ENCODE peak calls at places on chromosomes 5 and 9, in six cellular contexts. One of them, this sample, is unnamed.

GRCh38 chr9:121703014-121703734 is 51.7 kb downstream of the DAB2IP start:
- DNase-seq in GM12891: no peak
- DNase-seq in heart left ventricle: no peak
- DNase-seq in HCT116: no peak
- DNase-seq in GM12878: no peak
- DNase-seq in suprapubic skin: no peak
- DNase-seq in this sample: no peak

GRCh38 chr5:83277953-83278352 is 193.6 kb upstream of the VCAN start:
- DNase-seq in suprapubic skin: no peak
- DNase-seq in GM12878: no peak
- DNase-seq in heart left ventricle: no peak
- DNase-seq in GM12891: no peak
- DNase-seq in HCT116: no peak
- DNase-seq in this sample: no peak

GRCh38 chr9:96523429-96523828 is 73.5 kb downstream of the HABP4 start:
- DNase-seq in HCT116: no peak
- DNase-seq in GM12878: no peak
- DNase-seq in suprapubic skin: no peak
- DNase-seq in heart left ventricle: peak; percentile 61
- DNase-seq in GM12891: no peak
- DNase-seq in this sample: peak; percentile 68

GRCh38 chr5:138724470-138725146 is 28.6 kb upstream of the CTNNA1 start:
- DNase-seq in heart left ventricle: peak; percentile 55
- DNase-seq in GM12891: no peak
- DNase-seq in GM12878: no peak
- DNase-seq in HCT116: no peak
- DNase-seq in suprapubic skin: peak; percentile 67
- DNase-seq in this sample: no peak

GRCh38 chr5:20276061-20276958 is 288.3 kb upstream of the CDH18 start:
- DNase-seq in HCT116: no peak
- DNase-seq in GM12891: no peak
- DNase-seq in heart left ventricle: no peak
- DNase-seq in suprapubic skin: no peak
- DNase-seq in GM12878: no peak
- DNase-seq in this sample: no peak

GRCh38 chr5:142215915-142216681 is 107.5 kb downstream of the NDFIP1 start:
- DNase-seq in suprapubic skin: peak; percentile 72
- DNase-seq in GM12878: no peak
- DNase-seq in heart left ventricle: peak; percentile 72
- DNase-seq in HCT116: peak; percentile 66
- DNase-seq in GM12891: no peak
- DNase-seq in this sample: peak; percentile 78

GRCh38 chr5:120644516-120644915 is 180.4 kb downstream of the PRR16 start:
- DNase-seq in GM12891: no peak
- DNase-seq in heart left ventricle: no peak
- DNase-seq in HCT116: no peak
- DNase-seq in GM12878: no peak
- DNase-seq in suprapubic skin: no peak
- DNase-seq in this sample: no peak

GRCh38 chr5:10631597-10631996 is 67.7 kb downstream of the ANKRD33B start:
- DNase-seq in suprapubic skin: no peak
- DNase-seq in HCT116: no peak
- DNase-seq in GM12891: no peak
- DNase-seq in heart left ventricle: no peak
- DNase-seq in GM12878: no peak
- DNase-seq in this sample: no peak

GRCh38 chr9:135926402-135927194 is 19.3 kb upstream of the CAMSAP1 start:
- DNase-seq in GM12878: no peak
- DNase-seq in GM12891: no peak
- DNase-seq in HCT116: peak; percentile 90
- DNase-seq in suprapubic skin: no peak
- DNase-seq in heart left ventricle: peak; percentile 47
- DNase-seq in this sample: no peak

GRCh38 chr9:116700279-116700678 is 13.2 kb downstream of the TRIM32 start:
- DNase-seq in heart left ventricle: no peak
- DNase-seq in GM12878: no peak
- DNase-seq in GM12891: no peak
- DNase-seq in HCT116: no peak
- DNase-seq in suprapubic skin: no peak
- DNase-seq in this sample: no peak

GRCh38 chr5:132259061-132259851 is 1.8 kb downstream of the PDLIM4 start:
- DNase-seq in HCT116: no peak
- DNase-seq in suprapubic skin: peak; percentile 87
- DNase-seq in GM12878: no peak
- DNase-seq in GM12891: no peak
- DNase-seq in heart left ventricle: peak; percentile 73
- DNase-seq in this sample: peak; percentile 52

GRCh38 chr5:93990504-93991085 is 249.2 kb upstream of the POU5F2 start:
- DNase-seq in HCT116: no peak
- DNase-seq in heart left ventricle: no peak
- DNase-seq in GM12891: no peak
- DNase-seq in GM12878: no peak
- DNase-seq in suprapubic skin: no peak
- DNase-seq in this sample: no peak

GRCh38 chr9:38022203-38022602 is 46.8 kb downstream of the SHB start:
- DNase-seq in heart left ventricle: no peak
- DNase-seq in GM12891: no peak
- DNase-seq in suprapubic skin: no peak
- DNase-seq in HCT116: no peak
- DNase-seq in GM12878: no peak
- DNase-seq in this sample: no peak

GRCh38 chr9:122991370-122991830 is 42.1 kb upstream of the GPR21 start:
- DNase-seq in suprapubic skin: no peak
- DNase-seq in HCT116: peak; percentile 31
- DNase-seq in GM12878: peak; percentile 23
- DNase-seq in heart left ventricle: no peak
- DNase-seq in GM12891: peak; percentile 12
- DNase-seq in this sample: no peak

GRCh38 chr9:106953166-106953565 is 90.2 kb downstream of the ZNF462 start:
- DNase-seq in GM12891: no peak
- DNase-seq in HCT116: no peak
- DNase-seq in GM12878: no peak
- DNase-seq in suprapubic skin: no peak
- DNase-seq in heart left ventricle: no peak
- DNase-seq in this sample: no peak

DNA sequence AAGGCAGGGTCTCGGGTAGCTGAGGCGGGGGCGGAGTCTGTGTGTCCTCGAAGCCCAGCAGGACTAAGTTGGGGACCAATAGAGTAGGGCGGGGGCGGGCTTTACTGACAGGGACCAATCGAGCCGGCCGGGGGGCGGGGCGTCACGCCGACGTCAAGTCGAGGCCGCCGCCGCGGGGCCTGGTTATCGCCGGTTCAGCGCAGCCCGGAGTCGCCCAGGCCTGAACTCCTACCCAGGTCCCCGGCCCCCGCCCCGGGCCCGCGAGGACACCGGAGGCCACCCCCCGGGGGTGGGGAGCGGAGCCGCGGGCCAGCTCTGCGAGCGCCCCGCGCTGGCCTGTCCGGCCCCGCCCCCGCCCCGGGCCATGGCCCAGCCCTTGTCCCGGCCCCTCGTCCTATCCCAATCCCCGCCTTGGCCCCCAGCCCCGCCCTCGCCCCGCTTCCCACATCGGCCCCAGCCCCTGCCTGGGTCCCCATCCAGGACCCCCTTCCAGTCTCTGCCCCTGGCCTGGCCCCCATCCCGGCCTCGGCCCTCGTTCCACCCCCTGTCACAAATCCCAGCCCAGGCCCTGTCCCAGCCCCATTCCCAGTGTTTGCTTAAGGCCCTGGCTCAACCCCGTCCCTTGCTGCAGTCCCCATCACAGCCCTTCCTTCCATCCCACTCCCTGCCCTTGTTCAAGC is at the start of gene TMEM8B:
- DNase-seq in GM12891: peak; percentile 92
- DNase-seq in suprapubic skin: peak; percentile 99
- DNase-seq in GM12878: no peak
- DNase-seq in heart left ventricle: peak; percentile 99
- DNase-seq in HCT116: peak; percentile 76
- DNase-seq in this sample: peak; percentile 99
- TF ChIP-seq POLR2A in GM12891: no peak
- TF ChIP-seq POLR2A in suprapubic skin: no peak
- TF ChIP-seq POLR2A in GM12878: peak; percentile 76
- TF ChIP-seq POLR2A in heart left ventricle: peak; percentile 57
- TF ChIP-seq POLR2A in HCT116: no peak
- TF ChIP-seq POLR2A in this sample: peak; percentile 62

DNA sequence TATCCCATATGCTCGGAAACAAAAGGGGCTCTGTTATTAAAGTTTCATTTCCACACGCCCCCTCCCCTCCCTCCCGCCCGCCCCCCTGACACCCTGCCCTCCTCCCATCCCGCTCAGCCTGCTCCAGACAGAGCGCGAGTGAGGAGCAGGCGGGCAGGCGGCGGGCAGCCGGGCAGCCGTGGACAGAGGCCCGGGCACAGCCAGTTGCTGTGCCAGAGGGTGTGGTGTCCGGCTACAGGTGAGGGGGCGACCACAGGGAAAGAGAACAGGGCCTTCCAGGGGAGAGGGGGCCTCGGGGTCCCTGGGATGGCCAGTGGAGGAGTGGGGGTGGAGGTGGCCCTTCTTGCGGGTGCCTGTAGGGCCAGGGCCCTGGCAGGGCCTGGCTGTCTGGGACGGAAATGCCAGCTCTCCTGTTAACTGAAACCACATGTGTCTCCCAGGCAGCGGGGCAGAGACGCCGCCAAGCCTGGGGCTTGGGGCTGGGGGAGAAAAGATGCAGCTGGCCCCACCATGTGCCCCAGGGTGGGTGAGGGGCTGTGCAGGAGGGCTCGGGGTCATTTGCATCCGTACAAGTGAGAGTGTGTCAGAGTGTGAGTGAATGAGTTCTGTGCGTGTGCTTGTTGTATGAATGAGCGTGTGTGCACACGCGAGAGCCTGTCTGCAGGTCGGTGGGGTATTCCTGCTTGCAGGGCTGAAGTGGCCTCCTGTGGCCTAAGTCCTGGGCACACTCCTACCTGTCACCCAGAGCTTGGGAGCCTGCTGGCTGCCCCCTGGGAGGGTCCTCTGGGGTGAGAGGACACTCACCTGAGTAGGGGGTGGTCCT is 39.3 kb upstream of the SYNPO start:
- DNase-seq in GM12878: no peak
- DNase-seq in heart left ventricle: peak; percentile 26
- DNase-seq in HCT116: no peak
- DNase-seq in suprapubic skin: no peak
- DNase-seq in GM12891: no peak
- DNase-seq in this sample: no peak
- TF ChIP-seq POLR2A in GM12878: no peak
- TF ChIP-seq POLR2A in heart left ventricle: no peak
- TF ChIP-seq POLR2A in HCT116: no peak
- TF ChIP-seq POLR2A in suprapubic skin: no peak
- TF ChIP-seq POLR2A in GM12891: no peak
- TF ChIP-seq POLR2A in this sample: no peak

GRCh38 chr9:130891699-130892502 is 4.7 kb downstream of the QRFP start:
- DNase-seq in GM12891: no peak
- DNase-seq in suprapubic skin: no peak
- DNase-seq in HCT116: no peak
- DNase-seq in GM12878: no peak
- DNase-seq in heart left ventricle: no peak
- DNase-seq in this sample: no peak

GRCh38 chr9:130892503-130893249 is 3.9 kb downstream of the QRFP start:
- DNase-seq in GM12878: no peak
- DNase-seq in GM12891: no peak
- DNase-seq in heart left ventricle: no peak
- DNase-seq in suprapubic skin: no peak
- DNase-seq in HCT116: no peak
- DNase-seq in this sample: no peak

GRCh38 chr9:130894546-130894945 is 2.1 kb downstream of the QRFP start:
- DNase-seq in GM12878: no peak
- DNase-seq in heart left ventricle: no peak
- DNase-seq in HCT116: no peak
- DNase-seq in suprapubic skin: no peak
- DNase-seq in GM12891: no peak
- DNase-seq in this sample: no peak

GRCh38 chr9:130895038-130895437 is 1.6 kb downstream of the QRFP start:
- DNase-seq in GM12891: no peak
- DNase-seq in GM12878: no peak
- DNase-seq in HCT116: no peak
- DNase-seq in heart left ventricle: no peak
- DNase-seq in suprapubic skin: no peak
- DNase-seq in this sample: no peak

GRCh38 chr9:130893250-130894101 is 3.1 kb downstream of the QRFP start:
- DNase-seq in heart left ventricle: peak; percentile 63
- DNase-seq in HCT116: no peak
- DNase-seq in GM12878: no peak
- DNase-seq in GM12891: no peak
- DNase-seq in suprapubic skin: no peak
- DNase-seq in this sample: peak; percentile 30
- TF ChIP-seq POLR2A in heart left ventricle: no peak
- TF ChIP-seq POLR2A in HCT116: no peak
- TF ChIP-seq POLR2A in GM12878: peak; percentile 40
- TF ChIP-seq POLR2A in GM12891: no peak
- TF ChIP-seq POLR2A in suprapubic skin: no peak
- TF ChIP-seq POLR2A in this sample: no peak

GRCh38 chr9:5582835-5583195 is 46.1 kb upstream of the RIC1 start:
- DNase-seq in heart left ventricle: peak; percentile 36
- DNase-seq in GM12878: peak; percentile 91
- DNase-seq in suprapubic skin: peak; percentile 73
- DNase-seq in GM12891: no peak
- DNase-seq in HCT116: no peak
- DNase-seq in this sample: peak; percentile 46
- TF ChIP-seq POLR2A in heart left ventricle: no peak
- TF ChIP-seq POLR2A in GM12878: peak; percentile 14
- TF ChIP-seq POLR2A in suprapubic skin: no peak
- TF ChIP-seq POLR2A in GM12891: no peak
- TF ChIP-seq POLR2A in HCT116: no peak
- TF ChIP-seq POLR2A in this sample: no peak

GRCh38 chr9:98488578-98489312 is 220.0 kb downstream of the GABBR2 start:
- DNase-seq in suprapubic skin: no peak
- DNase-seq in heart left ventricle: no peak
- DNase-seq in GM12891: no peak
- DNase-seq in HCT116: no peak
- DNase-seq in GM12878: no peak
- DNase-seq in this sample: no peak
- TF ChIP-seq POLR2A in suprapubic skin: no peak
- TF ChIP-seq POLR2A in heart left ventricle: no peak
- TF ChIP-seq POLR2A in GM12891: no peak
- TF ChIP-seq POLR2A in HCT116: no peak
- TF ChIP-seq POLR2A in GM12878: no peak
- TF ChIP-seq POLR2A in this sample: no peak

This sample was measured in tibial nerve.